ENCODE peak calls at places on chromosomes 11 and 22, in nine cellular contexts. Z, T, H, M, R, P, F, X and G are unnamed samples.

GRCh38 chr11:34354782-34355181 is 3.0 kb downstream of the ABTB2 start:
- DNase-seq in Z (no peak), T (no peak), H (no peak), M (no peak), R (no peak), P (no peak), F (no peak), X (no peak), G (no peak)

GRCh38 chr22:29625090-29625825 is 21.8 kb downstream of the NF2 start:
- DNase-seq in Z (no peak), T (peak; percentile 74), H (peak; percentile 51), M (no peak), R (peak; percentile 75), P (peak; percentile 76), F (peak; percentile 32), X (peak; percentile 38), G (peak; percentile 34)

GRCh38 chr11:72740562-72741428 is 11.4 kb downstream of the ARAP1 start:
- DNase-seq in Z (no peak), T (no peak), H (no peak), M (no peak), R (no peak), P (no peak), F (no peak), X (no peak), G (peak; percentile 8)

GRCh38 chr22:24291538-24292201 is 21.0 kb downstream of the SPECC1L start:
- DNase-seq in Z (no peak), T (no peak), H (no peak), M (no peak), R (no peak), P (no peak), F (no peak), X (no peak), G (no peak)

GRCh38 chr22:30584441-30584840 is 7.3 kb downstream of the PES1 start:
- DNase-seq in Z (no peak), T (no peak), H (no peak), M (no peak), R (no peak), P (no peak), F (no peak), X (no peak), G (no peak)

GRCh38 chr11:59011672-59012071 is 72.4 kb downstream of the GLYATL1 start:
- DNase-seq in Z (no peak), T (no peak), H (no peak), M (no peak), R (peak; percentile 6), P (peak; percentile 26), F (peak; percentile 39), X (no peak), G (no peak)

GRCh38 chr22:46712288-46712687 is 25.8 kb downstream of the CERK start:
- DNase-seq in Z (no peak), T (no peak), H (no peak), M (no peak), R (no peak), P (no peak), F (no peak), X (no peak), G (no peak)

GRCh38 chr22:47586946-47587345 is 824.5 kb downstream of the TBC1D22A start:
- DNase-seq in Z (no peak), T (no peak), H (no peak), M (no peak), R (no peak), P (no peak), F (no peak), X (no peak), G (no peak)

GRCh38 chr22:36767035-36767775 is 8.7 kb downstream of the IFT27 start:
- DNase-seq in Z (no peak), T (no peak), H (no peak), M (no peak), R (no peak), P (no peak), F (no peak), X (no peak), G (no peak)

GRCh38 chr11:30284836-30285235 is 38.1 kb upstream of the ARL14EP start:
- DNase-seq in Z (no peak), T (no peak), H (no peak), M (no peak), R (no peak), P (no peak), F (no peak), X (no peak), G (no peak)

GRCh38 chr11:81071641-81072040 is 1630.8 kb upstream of the TENM4 start:
- DNase-seq in Z (no peak), T (no peak), H (no peak), M (no peak), R (no peak), P (no peak), F (no peak), X (no peak), G (no peak)

GRCh38 chr11:111220716-111221115 is 24.8 kb upstream of the POU2AF2 start:
- DNase-seq in Z (no peak), T (no peak), H (no peak), M (no peak), R (no peak), P (no peak), F (no peak), X (no peak), G (no peak)

GRCh38 chr22:46071451-46072029 is 78.8 kb upstream of the PPARA start:
- DNase-seq in Z (peak; percentile 96), T (peak; percentile 94), H (peak; percentile 95), M (no peak), R (peak; percentile 95), P (peak; percentile 94), F (peak; percentile 50), X (no peak), G (peak; percentile 89)

GRCh38 chr22:31753005-31753633 is 700 bp upstream of the DEPDC5 start:
- DNase-seq in Z (no peak), T (peak; percentile 50), H (peak; percentile 45), M (peak; percentile 64), R (peak; percentile 59), P (peak; percentile 42), F (no peak), X (no peak), G (peak; percentile 18)

GRCh38 chr11:126352934-126353801 is 2.3 kb upstream of the ST3GAL4 start:
- DNase-seq in Z (no peak), T (no peak), H (no peak), M (no peak), R (no peak), P (no peak), F (no peak), X (no peak), G (no peak)

GRCh38 chr11:75924966-75925784 is 110.2 kb downstream of the UVRAG start:
- DNase-seq in Z (no peak), T (peak; percentile 26), H (no peak), M (no peak), R (peak; percentile 14), P (no peak), F (no peak), X (no peak), G (no peak)

GRCh38 chr22:20563464-20563906 is 56.1 kb downstream of the MED15 start:
- DNase-seq in Z (no peak), T (no peak), H (no peak), M (no peak), R (no peak), P (no peak), F (no peak), X (no peak), G (no peak)

GRCh38 chr22:42522546-42522945 is 3.0 kb upstream of the RRP7A start:
- DNase-seq in Z (no peak), T (no peak), H (no peak), M (no peak), R (no peak), P (no peak), F (no peak), X (no peak), G (no peak)

GRCh38 chr22:42515896-42516295 is 3.7 kb downstream of the RRP7A start:
- DNase-seq in Z (no peak), T (peak; percentile 61), H (no peak), M (no peak), R (peak; percentile 88), P (peak; percentile 61), F (no peak), X (no peak), G (no peak)

GRCh38 chr22:42520663-42521546 is 1.3 kb upstream of the RRP7A start:
- DNase-seq in Z (no peak), T (peak; percentile 60), H (no peak), M (no peak), R (no peak), P (peak; percentile 30), F (no peak), X (no peak), G (no peak)

GRCh38 chr22:42519544-42520237 is at the start of gene RRP7A:
- DNase-seq in Z (peak; percentile 87), T (peak; percentile 89), H (peak; percentile 79), M (peak; percentile 21), R (peak; percentile 80), P (peak; percentile 73), F (peak; percentile 86), X (peak; percentile 67), G (peak; percentile 86)
- TF ChIP-seq POLR2A in Z (peak; percentile 39), T (peak; percentile 12), H (peak; percentile 70), M (peak; percentile 75), R (peak; percentile 60), P (peak; percentile 74), F (peak; percentile 82), X (peak; percentile 86), G (peak; percentile 83)

DNA sequence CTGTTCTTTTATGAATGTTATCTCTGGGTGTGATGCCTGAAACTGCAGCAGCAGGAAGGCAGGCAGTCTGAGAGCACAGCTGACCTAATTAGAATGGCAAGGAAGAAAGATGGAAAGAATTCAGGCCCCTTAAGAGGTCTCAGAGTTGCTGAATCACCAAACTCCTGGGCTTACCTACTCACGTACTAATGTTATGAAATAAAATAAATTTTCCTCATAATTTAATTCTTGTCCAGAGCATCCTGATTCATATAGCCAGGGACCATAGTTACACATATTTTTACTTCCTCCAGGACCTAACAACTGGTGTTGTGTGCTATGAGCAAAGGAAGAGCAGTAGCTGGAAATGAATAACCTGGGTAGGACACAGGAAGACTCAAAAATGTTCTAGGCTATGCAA is 41.9 kb downstream of the SNX19 start:
- DNase-seq in Z (no peak), T (no peak), H (no peak), M (no peak), R (no peak), P (no peak), F (no peak), X (no peak), G (no peak)
- H3K27ac ChIP-seq in Z (no peak overlapping the region), T (no peak overlapping the region), H (peak overlapping the region; percentile 51), M (no peak overlapping the region), R (no peak overlapping the region), P (no peak overlapping the region), F (no peak overlapping the region), X (no peak overlapping the region), G (no peak overlapping the region)

GRCh38 chr11:699753-700152 is 4.1 kb downstream of the TMEM80 start:
- DNase-seq in Z (no peak), T (no peak), H (no peak), M (no peak), R (no peak), P (no peak), F (no peak), X (no peak), G (no peak)
- H3K4me1 ChIP-seq in Z (peaks cover 5% of the 10 kb centered on the region), T (peaks cover 26% of the 10 kb centered on the region), H (peaks cover 7% of the 10 kb centered on the region), M (peaks cover 54% of the 10 kb centered on the region), R (peaks cover 15% of the 10 kb centered on the region), P (peaks cover 50% of the 10 kb centered on the region), F (peaks cover 12% of the 10 kb centered on the region), X (peaks cover 43% of the 10 kb centered on the region), G (peaks cover 32% of the 10 kb centered on the region)

DNA sequence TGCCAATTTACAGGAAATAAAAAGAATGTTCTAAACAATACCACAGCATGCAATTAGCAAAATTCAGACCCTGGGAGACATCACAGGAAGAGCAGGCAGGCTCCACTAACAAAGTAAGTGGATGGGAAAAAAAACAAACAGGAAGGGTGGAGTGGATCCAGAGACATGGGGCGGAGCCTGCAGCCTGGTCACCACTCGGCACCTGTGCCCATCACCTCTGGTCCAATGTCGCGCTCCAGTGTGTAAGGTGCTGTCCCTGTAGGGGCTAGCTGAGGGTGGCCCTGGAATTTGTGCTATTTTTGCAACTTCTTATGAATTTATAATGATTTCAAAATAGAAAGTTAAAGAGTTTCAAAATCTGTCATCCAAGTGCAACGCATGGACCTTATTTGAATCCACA is 11.0 kb upstream of the MOB2 start:
- DNase-seq in Z (peak; percentile 30), T (no peak), H (peak; percentile 4), M (no peak), R (no peak), P (no peak), F (no peak), X (no peak), G (no peak)
- TF ChIP-seq POLR2A in Z (no peak), T (no peak), H (no peak), M (no peak), R (no peak), P (no peak), F (no peak), X (no peak), G (no peak)